ENCODE peak calls at places on chromosomes 2 and 18, in seven cellular contexts. I is fibroblast of lung; P is NCI-H524; G is activated CD4-positive, alpha-beta T cell treated with anti-CD3 and anti-CD28 coated beads, Interleukin-2, amount 50 U/mL, for 48 hours; U is CD4-positive, CD25-positive, alpha-beta regulatory T cell; T is transverse colon; H is stimulated activated naive CD8-positive, alpha-beta T cell treated with anti-CD3 and anti-CD28 coated beads, Interleukin-15, amount 100 ng/mL, for 72 hours. N is an unnamed sample.

GRCh38 chr18:54742654-54743053 is 85.6 kb upstream of the RAB27B start:
- DNase-seq in I (peak; percentile 99), P (no peak), G (no peak), U (no peak), T (peak; percentile 21), H (no peak), N (no peak)

GRCh38 chr2:69376385-69376784 is 10.6 kb downstream of the GFPT1 start:
- DNase-seq in I (no peak), P (no peak), G (no peak), U (no peak), T (no peak), H (no peak), N (no peak)

GRCh38 chr18:62360806-62361205 is 35.7 kb downstream of the TNFRSF11A start:
- DNase-seq in I (no peak), P (no peak), G (no peak), U (no peak), T (no peak), H (no peak), N (no peak)

GRCh38 chr2:105042189-105042588 is 4.3 kb downstream of the MRPS9 start:
- DNase-seq in I (no peak), P (peak; percentile 95), G (no peak), U (no peak), T (no peak), H (no peak), N (peak; percentile 81)

GRCh38 chr2:217941886-217942728 is 60.7 kb downstream of the TNS1 start:
- DNase-seq in I (no peak), P (peak; percentile 6), G (no peak), U (no peak), T (no peak), H (no peak), N (no peak)

GRCh38 chr18:10113156-10114022 is 199.6 kb downstream of the VAPA start:
- DNase-seq in I (no peak), P (no peak), G (no peak), U (no peak), T (no peak), H (no peak), N (peak; percentile 13)

GRCh38 chr2:197869501-197870111 is 65.2 kb downstream of the PLCL1 start:
- DNase-seq in I (peak; percentile 76), P (peak; percentile 4), G (no peak), U (peak; percentile 44), T (no peak), H (no peak), N (peak; percentile 24)

GRCh38 chr18:66124394-66124793 is 373.6 kb downstream of the CDH7 start:
- DNase-seq in I (no peak), P (peak; percentile 8), G (no peak), U (no peak), T (no peak), H (no peak), N (peak; percentile 18)

GRCh38 chr2:171706152-171706803 is 19.0 kb downstream of the DYNC1I2 start:
- DNase-seq in I (no peak), P (peak; percentile 34), G (no peak), U (no peak), T (no peak), H (no peak), N (peak; percentile 10)

GRCh38 chr2:162072976-162073775 is 839 bp downstream of the DPP4 start:
- DNase-seq in I (no peak), P (no peak), G (no peak), U (no peak), T (peak; percentile 14), H (peak; percentile 41), N (peak; percentile 59)

GRCh38 chr2:110872521-110872920 is 140.1 kb downstream of the ACOXL start:
- DNase-seq in I (no peak), P (no peak), G (no peak), U (no peak), T (no peak), H (no peak), N (no peak)

GRCh38 chr2:215216806-215217205 is 78.4 kb upstream of the ABCA12 start:
- DNase-seq in I (no peak), P (no peak), G (no peak), U (no peak), T (no peak), H (no peak), N (no peak)

GRCh38 chr2:5665066-5665465 is 27.1 kb upstream of the SOX11 start:
- DNase-seq in I (no peak), P (no peak), G (no peak), U (no peak), T (no peak), H (no peak), N (no peak)

GRCh38 chr18:21826196-21826595 is 85.6 kb downstream of the MIB1 start:
- DNase-seq in I (peak; percentile 87), P (no peak), G (no peak), U (no peak), T (no peak), H (no peak), N (no peak)

GRCh38 chr2:218995972-218996644 is 2.9 kb upstream of the CRYBA2 start:
- DNase-seq in I (peak; percentile 71), P (peak; percentile 83), G (peak; percentile 91), U (peak; percentile 57), T (peak; percentile 93), H (peak; percentile 83), N (peak; percentile 93)

GRCh38 chr18:22337311-22337710 is 80.4 kb downstream of the CTAGE1 start:
- DNase-seq in I (no peak), P (no peak), G (no peak), U (no peak), T (no peak), H (no peak), N (no peak)

GRCh38 chr2:33589444-33589843 is 9.7 kb downstream of the FAM98A start:
- DNase-seq in I (no peak), P (no peak), G (no peak), U (no peak), T (no peak), H (no peak), N (no peak)

GRCh38 chr2:86140969-86141392 is 34.9 kb downstream of the PTCD3 start:
- DNase-seq in I (no peak), P (no peak), G (no peak), U (no peak), T (no peak), H (no peak), N (no peak)

GRCh38 chr18:3554811-3555427 is 104.9 kb downstream of the TGIF1 start:
- DNase-seq in I (no peak), P (peak; percentile 55), G (no peak), U (no peak), T (no peak), H (no peak), N (peak; percentile 66)

GRCh38 chr2:71389379-71390072 is 57.9 kb downstream of the ZNF638 start:
- DNase-seq in I (no peak), P (no peak), G (no peak), U (no peak), T (no peak), H (no peak), N (peak; percentile 31)

GRCh38 chr2:39144411-39144810 is 23.6 kb upstream of the SOS1 start:
- DNase-seq in I (no peak), P (no peak), G (no peak), U (no peak), T (no peak), H (no peak), N (no peak)

GRCh38 chr2:217805679-217806479 is 196.9 kb downstream of the TNS1 start:
- DNase-seq in I (no peak), P (no peak), G (no peak), U (no peak), T (no peak), H (no peak), N (no peak)

GRCh38 chr2:159461076-159461475 is 155.3 kb downstream of the BAZ2B start:
- DNase-seq in I (no peak), P (no peak), G (no peak), U (no peak), T (no peak), H (no peak), N (no peak)

GRCh38 chr2:9753276-9753600 is 90.0 kb upstream of the TAF1B start:
- DNase-seq in I (peak; percentile 98), P (no peak), G (peak; percentile 79), U (no peak), T (peak; percentile 52), H (peak; percentile 57), N (no peak)

GRCh38 chr2:230444832-230445231 is 28.8 kb downstream of the SP100 start:
- DNase-seq in I (no peak), P (no peak), G (no peak), U (no peak), T (no peak), H (no peak), N (no peak)

GRCh38 chr2:10226032-10226724 is 76.5 kb upstream of the HPCAL1 start:
- DNase-seq in I (no peak), P (no peak), G (no peak), U (no peak), T (no peak), H (no peak), N (peak; percentile 46)

GRCh38 chr18:63271881-63272299 is 47.7 kb downstream of the BCL2 start:
- DNase-seq in I (no peak), P (peak; percentile 85), G (no peak), U (no peak), T (no peak), H (no peak), N (peak; percentile 3)

GRCh38 chr2:29022455-29023128 is 41.5 kb downstream of the TOGARAM2 start:
- DNase-seq in I (peak; percentile 53), P (no peak), G (no peak), U (no peak), T (no peak), H (no peak), N (no peak)

GRCh38 chr18:70005580-70005979 is 57.9 kb upstream of the CD226 start:
- DNase-seq in I (no peak), P (no peak), G (no peak), U (no peak), T (no peak), H (no peak), N (peak; percentile 9)

GRCh38 chr18:73848656-73849055 is 299.0 kb downstream of the FBXO15 start:
- DNase-seq in I (peak; percentile 90), P (no peak), G (no peak), U (no peak), T (no peak), H (no peak), N (no peak)

GRCh38 chr2:144374163-144374661 is 145.7 kb downstream of the ZEB2 start:
- DNase-seq in I (peak; percentile 82), P (no peak), G (no peak), U (no peak), T (no peak), H (no peak), N (no peak)

GRCh38 chr18:9637036-9637767 is 22.8 kb upstream of the PPP4R1 start:
- DNase-seq in I (peak; percentile 79), P (no peak), G (no peak), U (no peak), T (no peak), H (no peak), N (no peak)

GRCh38 chr2:97931851-97932211 is 63.9 kb downstream of the TMEM131 start:
- DNase-seq in I (no peak), P (no peak), G (no peak), U (no peak), T (no peak), H (no peak), N (no peak)

GRCh38 chr18:10201655-10202054 is 252.8 kb upstream of the APCDD1 start:
- DNase-seq in I (no peak), P (peak; percentile 53), G (no peak), U (no peak), T (no peak), H (no peak), N (no peak)

GRCh38 chr2:16475581-16475980 is 190.1 kb downstream of the CYRIA start:
- DNase-seq in I (no peak), P (no peak), G (no peak), U (no peak), T (no peak), H (no peak), N (no peak)

GRCh38 chr2:231530099-231531085 is at the start of gene NMUR1:
- DNase-seq in I (no peak), P (peak; percentile 24), G (peak; percentile 72), U (peak; percentile 55), T (peak; percentile 67), H (peak; percentile 71), N (peak; percentile 77)